ENCODE peak calls at places on chromosomes 11 and 22, in four cellular contexts. One of them, this sample, is unnamed.

GRCh38 chr22:25728064-25728463 is 13.9 kb upstream of the MYO18B start:
- DNase-seq in HT-29: no peak
- DNase-seq in fibroblast of pulmonary artery: no peak
- DNase-seq in activated CD4-positive, alpha-beta T cell treated with anti-CD3 and anti-CD28 coated beads for 48 hours: no peak
- DNase-seq in this sample: no peak

GRCh38 chr11:57527056-57527631 is 3.4 kb downstream of the TIMM10 start:
- DNase-seq in HT-29: peak
- DNase-seq in fibroblast of pulmonary artery: peak
- DNase-seq in activated CD4-positive, alpha-beta T cell treated with anti-CD3 and anti-CD28 coated beads for 48 hours: peak
- DNase-seq in this sample: no peak

GRCh38 chr11:1295086-1295485 is 14.3 kb downstream of the TOLLIP start:
- DNase-seq in HT-29: no peak
- DNase-seq in fibroblast of pulmonary artery: no peak
- DNase-seq in activated CD4-positive, alpha-beta T cell treated with anti-CD3 and anti-CD28 coated beads for 48 hours: no peak
- DNase-seq in this sample: peak

GRCh38 chr11:1877211-1878133 is 14.2 kb downstream of the PRR33 start:
- DNase-seq in HT-29: peak
- DNase-seq in fibroblast of pulmonary artery: peak
- DNase-seq in activated CD4-positive, alpha-beta T cell treated with anti-CD3 and anti-CD28 coated beads for 48 hours: peak
- DNase-seq in this sample: no peak

GRCh38 chr11:72579816-72580647 is 94.2 kb downstream of the PDE2A start:
- DNase-seq in HT-29: no peak
- DNase-seq in fibroblast of pulmonary artery: no peak
- DNase-seq in activated CD4-positive, alpha-beta T cell treated with anti-CD3 and anti-CD28 coated beads for 48 hours: no peak
- DNase-seq in this sample: peak

GRCh38 chr11:119101367-119101758 is 290 bp downstream of the DPAGT1 start:
- DNase-seq in HT-29: no peak
- DNase-seq in fibroblast of pulmonary artery: no peak
- DNase-seq in activated CD4-positive, alpha-beta T cell treated with anti-CD3 and anti-CD28 coated beads for 48 hours: peak
- DNase-seq in this sample: no peak

GRCh38 chr11:108592591-108593213 is 866 bp downstream of the EXPH5 start:
- DNase-seq in HT-29: peak
- DNase-seq in fibroblast of pulmonary artery: no peak
- DNase-seq in activated CD4-positive, alpha-beta T cell treated with anti-CD3 and anti-CD28 coated beads for 48 hours: peak
- DNase-seq in this sample: no peak

GRCh38 chr22:49925525-49926128 is 7.2 kb downstream of the CRELD2 start:
- DNase-seq in HT-29: no peak
- DNase-seq in fibroblast of pulmonary artery: no peak
- DNase-seq in activated CD4-positive, alpha-beta T cell treated with anti-CD3 and anti-CD28 coated beads for 48 hours: peak
- DNase-seq in this sample: no peak

GRCh38 chr11:131975624-131976420 is 605.4 kb downstream of the NTM start:
- DNase-seq in HT-29: no peak
- DNase-seq in fibroblast of pulmonary artery: no peak
- DNase-seq in activated CD4-positive, alpha-beta T cell treated with anti-CD3 and anti-CD28 coated beads for 48 hours: no peak
- DNase-seq in this sample: no peak

GRCh38 chr22:38298312-38299000 is 18.8 kb downstream of the CSNK1E start:
- DNase-seq in HT-29: no peak
- DNase-seq in fibroblast of pulmonary artery: peak
- DNase-seq in activated CD4-positive, alpha-beta T cell treated with anti-CD3 and anti-CD28 coated beads for 48 hours: peak
- DNase-seq in this sample: no peak

GRCh38 chr11:114775849-114776621 is 97.7 kb downstream of the NXPE2 start:
- DNase-seq in HT-29: no peak
- DNase-seq in fibroblast of pulmonary artery: no peak
- DNase-seq in activated CD4-positive, alpha-beta T cell treated with anti-CD3 and anti-CD28 coated beads for 48 hours: no peak
- DNase-seq in this sample: no peak

GRCh38 chr22:35842954-35843353 is 125.3 kb downstream of the APOL5 start:
- DNase-seq in HT-29: peak
- DNase-seq in fibroblast of pulmonary artery: peak
- DNase-seq in activated CD4-positive, alpha-beta T cell treated with anti-CD3 and anti-CD28 coated beads for 48 hours: peak
- DNase-seq in this sample: no peak

GRCh38 chr22:48492371-48493320 is 1335.0 kb downstream of the BRD1 start:
- DNase-seq in HT-29: peak
- DNase-seq in fibroblast of pulmonary artery: peak
- DNase-seq in activated CD4-positive, alpha-beta T cell treated with anti-CD3 and anti-CD28 coated beads for 48 hours: peak
- DNase-seq in this sample: no peak

GRCh38 chr11:130115218-130115617 is 44.4 kb upstream of the ST14 start:
- DNase-seq in HT-29: no peak
- DNase-seq in fibroblast of pulmonary artery: peak
- DNase-seq in activated CD4-positive, alpha-beta T cell treated with anti-CD3 and anti-CD28 coated beads for 48 hours: no peak
- DNase-seq in this sample: no peak

GRCh38 chr22:48444320-48445112 is 1383.2 kb downstream of the BRD1 start:
- DNase-seq in HT-29: no peak
- DNase-seq in fibroblast of pulmonary artery: no peak
- DNase-seq in activated CD4-positive, alpha-beta T cell treated with anti-CD3 and anti-CD28 coated beads for 48 hours: no peak
- DNase-seq in this sample: no peak

GRCh38 chr11:18624161-18624560 is 10.0 kb downstream of the SPTY2D1 start:
- DNase-seq in HT-29: no peak
- DNase-seq in fibroblast of pulmonary artery: no peak
- DNase-seq in activated CD4-positive, alpha-beta T cell treated with anti-CD3 and anti-CD28 coated beads for 48 hours: no peak
- DNase-seq in this sample: no peak

GRCh38 chr11:14451825-14452224 is 47.8 kb downstream of the COPB1 start:
- DNase-seq in HT-29: no peak
- DNase-seq in fibroblast of pulmonary artery: no peak
- DNase-seq in activated CD4-positive, alpha-beta T cell treated with anti-CD3 and anti-CD28 coated beads for 48 hours: no peak
- DNase-seq in this sample: no peak